ENCODE peak calls at places on chromosome 14, in ten cellular contexts. V is Karpas-422, X is AG04450, T is NCI-H187, P is KBM-7, F is epithelial cell of esophagus, N is fibroblast of gingiva, E is NCI-H1092, C is T-cell, L is T-helper 2 cell. Y is an unnamed sample.

GRCh38 chr14:106044949-106045596 is 518.7 kb downstream of the TMEM121 start:
- DNase-seq in L (peak), T (no peak), P (peak), N (no peak), X (no peak), V (peak), C (peak), E (no peak), F (peak), Y (no peak)

GRCh38 chr14:33401326-33401725 is 462.6 kb downstream of the NPAS3 start:
- DNase-seq in N (no peak), L (no peak), T (no peak), F (no peak), X (no peak), C (no peak), P (no peak), E (no peak), V (no peak), Y (no peak)

GRCh38 chr14:64438181-64438839 is 27.0 kb upstream of the AKAP5 start:
- DNase-seq in X (peak), E (no peak), V (no peak), L (peak), T (no peak), C (no peak), N (peak), P (no peak), F (peak), Y (no peak)

GRCh38 chr14:72961579-72962335 is 35.5 kb downstream of the DCAF4 start:
- DNase-seq in T (no peak), C (no peak), V (no peak), E (no peak), N (no peak), F (peak), P (no peak), L (no peak), X (no peak), Y (no peak)

GRCh38 chr14:64673748-64674147 is 30.5 kb upstream of the PLEKHG3 start:
- DNase-seq in F (peak), T (no peak), E (no peak), P (peak), C (peak), L (peak), X (no peak), V (no peak), N (no peak), Y (peak)

GRCh38 chr14:24944800-24945199 is 105.1 kb downstream of the STXBP6 start:
- DNase-seq in V (no peak), E (no peak), N (no peak), C (no peak), X (no peak), T (no peak), P (no peak), L (no peak), F (no peak), Y (peak)

GRCh38 chr14:101183376-101184103 is 280.0 kb upstream of the RTL1 start:
- DNase-seq in X (no peak), E (no peak), V (peak), C (no peak), N (no peak), L (no peak), F (no peak), T (no peak), P (no peak), Y (no peak)

GRCh38 chr14:99329711-99330315 is 57.8 kb upstream of the BCL11B start:
- DNase-seq in E (no peak), X (no peak), N (no peak), T (no peak), L (no peak), P (no peak), V (no peak), C (no peak), F (peak), Y (no peak)